ENCODE peak calls at places on chromosomes 12 and 14, in ten cellular contexts. B is effector memory CD8-positive, alpha-beta T cell; M is choroid plexus epithelial cell; V is lung; X is stimulated activated CD8-positive, alpha-beta memory T cell treated with anti-CD3 and anti-CD28 coated beads, Interleukin-7, amount 100 ng/mL, for 4 hours; Y is fibroblast of the conjunctiva; R is HT-29; T is cardiac fibroblast; K is GM04503; L is progenitor cell of endocrine pancreas. E is an unnamed sample.

GRCh38 chr12:123849517-123849916 is 87.4 kb downstream of the DNAH10 start:
- DNase-seq in M (no peak), Y (no peak), R (no peak), K (no peak), X (no peak), L (no peak), V (no peak), T (no peak), B (no peak), E (no peak)

GRCh38 chr12:65603428-65604351 is 220.6 kb upstream of the HMGA2 start:
- DNase-seq in T (peak), M (peak), R (peak), X (no peak), V (peak), K (peak), B (no peak), L (no peak), Y (peak), E (no peak)

GRCh38 chr12:90978117-90978770 is 23.3 kb upstream of the CCER1 start:
- DNase-seq in L (no peak), M (peak), T (peak), V (no peak), B (no peak), Y (peak), K (peak), X (no peak), R (peak), E (no peak)

GRCh38 chr12:54044425-54045093 is 9.1 kb upstream of the HOXC4 start:
- DNase-seq in X (no peak), L (no peak), Y (no peak), R (no peak), M (no peak), K (no peak), V (no peak), B (no peak), T (no peak), E (no peak)

GRCh38 chr12:50232771-50233209 is 50.5 kb downstream of the LIMA1 start:
- DNase-seq in Y (no peak), B (no peak), L (no peak), K (no peak), T (no peak), M (peak), R (no peak), X (no peak), V (no peak), E (no peak)

GRCh38 chr12:13591488-13591887 is 389.9 kb downstream of the GRIN2B start:
- DNase-seq in B (no peak), X (no peak), R (no peak), Y (no peak), T (no peak), L (no peak), V (no peak), M (no peak), K (no peak), E (no peak)

GRCh38 chr12:54725233-54725843 is 77.2 kb upstream of the DCD start:
- DNase-seq in M (peak), R (peak), V (no peak), Y (no peak), K (no peak), T (peak), L (no peak), B (no peak), X (no peak), E (no peak)

GRCh38 chr14:58367296-58367695 is 28.4 kb upstream of the TOMM20L start:
- DNase-seq in B (no peak), M (peak), L (no peak), Y (no peak), V (no peak), K (no peak), T (peak), X (no peak), R (no peak), E (no peak)

GRCh38 chr14:68462683-68463082 is 330.2 kb downstream of the ZFP36L1 start:
- DNase-seq in L (no peak), B (no peak), X (no peak), K (no peak), V (no peak), R (no peak), M (peak), T (peak), Y (no peak), E (no peak)

GRCh38 chr12:48185181-48185919 is 1.9 kb downstream of the CCDC184 start:
- DNase-seq in M (peak), V (no peak), T (no peak), R (no peak), L (no peak), X (no peak), B (no peak), K (no peak), Y (no peak), E (no peak)

GRCh38 chr12:47218191-47218654 is 138.5 kb upstream of the AMIGO2 start:
- DNase-seq in R (no peak), L (no peak), M (no peak), T (no peak), Y (no peak), K (no peak), X (no peak), B (peak), V (no peak), E (no peak)

GRCh38 chr14:92692822-92693226 is 55.6 kb downstream of the LGMN start:
- DNase-seq in T (peak), L (no peak), X (no peak), R (peak), V (peak), K (no peak), Y (no peak), M (peak), B (peak), E (peak)

GRCh38 chr12:39532448-39532847 is 87.2 kb downstream of the ABCD2 start:
- DNase-seq in X (no peak), M (no peak), R (no peak), K (no peak), B (no peak), V (no peak), T (no peak), Y (no peak), L (no peak), E (no peak)

GRCh38 chr12:120361506-120362208 is 7.3 kb downstream of the MSI1 start:
- DNase-seq in K (no peak), X (no peak), Y (peak), V (no peak), R (no peak), M (peak), B (no peak), L (peak), T (peak), E (no peak)

GRCh38 chr12:120007272-120007671 is 18.2 kb downstream of the BICDL1 start:
- DNase-seq in R (peak), L (no peak), X (peak), Y (no peak), B (peak), T (no peak), M (no peak), V (no peak), K (no peak), E (no peak)

GRCh38 chr12:8026282-8026637 is 6.3 kb upstream of the FOXJ2 start:
- DNase-seq in M (no peak), R (no peak), V (no peak), T (no peak), K (no peak), B (no peak), L (no peak), X (no peak), Y (no peak), E (no peak)

GRCh38 chr12:120711411-120711810 is 1.2 kb downstream of the UNC119B start:
- DNase-seq in K (no peak), V (no peak), M (no peak), L (no peak), X (no peak), Y (no peak), R (no peak), B (no peak), T (no peak), E (no peak)

GRCh38 chr12:3770891-3771290 is 18.0 kb upstream of the CRACR2A start:
- DNase-seq in X (no peak), T (peak), R (no peak), M (peak), Y (peak), K (peak), B (no peak), V (no peak), L (no peak), E (no peak)

GRCh38 chr14:35332517-35333346 is 40.5 kb downstream of the PSMA6 start:
- DNase-seq in K (no peak), V (no peak), M (no peak), X (no peak), Y (peak), L (no peak), B (no peak), T (peak), R (peak), E (no peak)

E was measured in DMS 273 treated with DMSO at 0.1 percent for 48 hours.